ENCODE peak calls at places on chromosomes 1 and 21, in six cellular contexts. W, T, Y, Z, Q and U are unnamed samples.
A peak's percentile ranks its signal among the peaks of the same experiment; 100 is the strongest.

GRCh38 chr1:93255222-93256079 is 74.9 kb downstream of the CCDC18 start:
- DNase-seq in Q (no peak), Y (no peak), Z (no peak), T (no peak), W (no peak), U (no peak)

GRCh38 chr1:208682664-208683013 is 438.5 kb upstream of the PLXNA2 start:
- DNase-seq in Y (no peak), T (no peak), Z (no peak), W (no peak), Q (no peak), U (no peak)

GRCh38 chr1:174964261-174964984 is 35.3 kb upstream of the CACYBP start:
- DNase-seq in W (no peak), Z (peak; percentile 65), T (no peak), Y (no peak), Q (peak; percentile 29), U (peak; percentile 91)

GRCh38 chr1:240310226-240310925 is 218.7 kb downstream of the FMN2 start:
- DNase-seq in W (no peak), Q (no peak), Z (no peak), Y (no peak), T (no peak), U (no peak)

GRCh38 chr1:114524933-114525332 is 13.9 kb upstream of the TRIM33 start:
- DNase-seq in Y (no peak), W (no peak), Z (peak; percentile 4), T (no peak), Q (peak; percentile 6), U (no peak)

GRCh38 chr1:212457740-212458338 is 25.1 kb downstream of the NENF start:
- DNase-seq in Q (peak; percentile 73), W (peak; percentile 79), Z (peak; percentile 19), T (peak; percentile 60), Y (no peak), U (peak; percentile 75)

GRCh38 chr1:10794724-10795304 is 1.6 kb downstream of the CASZ1 start:
- DNase-seq in Z (peak; percentile 80), T (peak; percentile 38), Q (peak; percentile 14), W (no peak), Y (no peak), U (peak; percentile 38)

GRCh38 chr1:74420497-74420896 is 91.9 kb downstream of the LRRC53 start:
- DNase-seq in Z (no peak), Y (no peak), T (no peak), Q (no peak), W (no peak), U (no peak)

GRCh38 chr1:63674238-63674864 is 81.1 kb downstream of the PGM1 start:
- DNase-seq in W (peak; percentile 25), Q (peak; percentile 56), T (no peak), Y (peak; percentile 68), Z (peak; percentile 40), U (peak; percentile 49)

GRCh38 chr1:165542015-165542631 is 1.7 kb upstream of the LRRC52 start:
- DNase-seq in Z (peak; percentile 22), T (no peak), Q (no peak), W (no peak), Y (no peak), U (no peak)

GRCh38 chr1:54404939-54405880 is 984 bp downstream of the SSBP3 start:
- DNase-seq in W (no peak), Q (peak; percentile 47), Y (no peak), Z (no peak), T (peak; percentile 47), U (peak; percentile 64)

GRCh38 chr1:212667223-212668139 is 32.2 kb downstream of the BATF3 start:
- DNase-seq in Y (peak; percentile 18), T (no peak), Z (no peak), W (no peak), Q (peak; percentile 49), U (peak; percentile 26)

GRCh38 chr1:38735651-38736161 is 123.9 kb downstream of the RRAGC start:
- DNase-seq in T (no peak), W (no peak), Y (no peak), Z (no peak), Q (no peak), U (no peak)

GRCh38 chr1:20896824-20897223 is 109.7 kb upstream of the HP1BP3 start:
- DNase-seq in W (no peak), Q (no peak), Y (no peak), T (no peak), Z (peak; percentile 52), U (no peak)

GRCh38 chr21:44866780-44867179 is 6.7 kb downstream of the PTTG1IP start:
- DNase-seq in Q (no peak), W (no peak), T (no peak), Y (peak; percentile 47), Z (peak; percentile 18), U (peak; percentile 54)

GRCh38 chr1:206658264-206658980 is 23.1 kb downstream of the DYRK3 start:
- DNase-seq in W (no peak), Y (no peak), T (peak; percentile 60), Q (peak; percentile 54), Z (no peak), U (peak; percentile 71)

GRCh38 chr1:214445201-214445600 is 106.2 kb downstream of the PTPN14 start:
- DNase-seq in Y (no peak), T (no peak), Z (no peak), W (no peak), Q (no peak), U (no peak)

GRCh38 chr1:17554966-17555365 is 15.5 kb downstream of the ARHGEF10L start:
- DNase-seq in Q (no peak), Z (no peak), W (no peak), T (no peak), Y (no peak), U (no peak)

GRCh38 chr1:95956215-95956614 is 722.2 kb downstream of the RWDD3 start:
- DNase-seq in T (no peak), Y (no peak), W (no peak), Z (no peak), Q (no peak), U (no peak)

GRCh38 chr1:232943679-232944252 is 6.6 kb upstream of the NTPCR start:
- DNase-seq in Y (no peak), W (no peak), Q (peak; percentile 62), Z (no peak), T (peak; percentile 45), U (no peak)

GRCh38 chr1:161820914-161821313 is 54.8 kb downstream of the ATF6 start:
- DNase-seq in T (no peak), Q (no peak), Z (no peak), W (no peak), Y (no peak), U (no peak)

GRCh38 chr1:7476861-7477534 is 294.1 kb upstream of the VAMP3 start:
- DNase-seq in T (no peak), W (no peak), Z (no peak), Y (no peak), Q (no peak), U (no peak)